ENCODE peak calls at places on chromosomes 5 and 9, in five cellular contexts. S, Y, R, X and M are unnamed samples.
A peak's percentile ranks its signal among the peaks of the same experiment; 100 is the strongest.

GRCh38 chr5:136080483-136081180 is 51.8 kb downstream of the TGFBI start:
- DNase-seq in S (peak; percentile 59), Y (peak; percentile 91), R (peak; percentile 90), X (peak; percentile 83), M (peak; percentile 47)

GRCh38 chr9:100992632-100993031 is 35.9 kb upstream of the PLPPR1 start:
- DNase-seq in S (no peak), Y (no peak), R (no peak), X (no peak), M (no peak)

GRCh38 chr9:124281934-124282351 is 24.2 kb downstream of the NEK6 start:
- DNase-seq in S (no peak), Y (no peak), R (peak; percentile 63), X (peak; percentile 71), M (no peak)

GRCh38 chr5:103298557-103298956 is 40.0 kb downstream of the MACIR start:
- DNase-seq in S (no peak), Y (no peak), R (no peak), X (no peak), M (no peak)

GRCh38 chr9:129319076-129319937 is 141.2 kb upstream of the IER5L start:
- DNase-seq in S (no peak), Y (peak; percentile 65), R (no peak), X (no peak), M (peak; percentile 9)

GRCh38 chr9:126326228-126327015 is at the start of gene MVB12B:
- DNase-seq in S (peak; percentile 74), Y (no peak), R (peak; percentile 39), X (peak; percentile 72), M (peak; percentile 47)

GRCh38 chr5:162230348-162230747 is 162.8 kb downstream of the GABRG2 start:
- DNase-seq in S (no peak), Y (no peak), R (no peak), X (no peak), M (no peak)

GRCh38 chr5:79237735-79238560 is 2.0 kb downstream of the JMY start:
- DNase-seq in S (no peak), Y (no peak), R (no peak), X (no peak), M (no peak)

GRCh38 chr5:60891667-60892066 is 47.6 kb upstream of the ELOVL7 start:
- DNase-seq in S (no peak), Y (no peak), R (no peak), X (no peak), M (no peak)

GRCh38 chr5:175872287-175873089 is 1.1 kb downstream of the CPLX2 start:
- DNase-seq in S (no peak), Y (no peak), R (no peak), X (no peak), M (no peak)

GRCh38 chr9:121635300-121635699 is 16.1 kb upstream of the DAB2IP start:
- DNase-seq in S (no peak), Y (no peak), R (no peak), X (no peak), M (no peak)

GRCh38 chr9:121634800-121635261 is 16.6 kb upstream of the DAB2IP start:
- DNase-seq in S (no peak), Y (no peak), R (no peak), X (no peak), M (no peak)

GRCh38 chr9:121633736-121634135 is 17.7 kb upstream of the DAB2IP start:
- DNase-seq in S (no peak), Y (no peak), R (no peak), X (no peak), M (no peak)

GRCh38 chr9:121633144-121633714 is 18.2 kb upstream of the DAB2IP start:
- DNase-seq in S (no peak), Y (no peak), R (no peak), X (no peak), M (no peak)

GRCh38 chr9:121634329-121634784 is 17.1 kb upstream of the DAB2IP start:
- DNase-seq in S (no peak), Y (no peak), R (no peak), X (no peak), M (no peak)
- TF ChIP-seq CTCF in S (no peak), Y (no peak), R (no peak), X (no peak), M (no peak)

GRCh38 chr9:92276223-92277007 is 17.1 kb downstream of the IARS1 start:
- DNase-seq in S (no peak), Y (no peak), R (no peak), X (no peak), M (no peak)

GRCh38 chr9:92275541-92275940 is 18.0 kb downstream of the IARS1 start:
- DNase-seq in S (no peak), Y (no peak), R (no peak), X (no peak), M (no peak)

GRCh38 chr9:92265159-92265558 is 28.3 kb downstream of the IARS1 start:
- DNase-seq in S (no peak), Y (no peak), R (no peak), X (no peak), M (no peak)

GRCh38 chr9:92266486-92266885 is 27.0 kb downstream of the IARS1 start:
- DNase-seq in S (no peak), Y (no peak), R (no peak), X (no peak), M (no peak)

DNA sequence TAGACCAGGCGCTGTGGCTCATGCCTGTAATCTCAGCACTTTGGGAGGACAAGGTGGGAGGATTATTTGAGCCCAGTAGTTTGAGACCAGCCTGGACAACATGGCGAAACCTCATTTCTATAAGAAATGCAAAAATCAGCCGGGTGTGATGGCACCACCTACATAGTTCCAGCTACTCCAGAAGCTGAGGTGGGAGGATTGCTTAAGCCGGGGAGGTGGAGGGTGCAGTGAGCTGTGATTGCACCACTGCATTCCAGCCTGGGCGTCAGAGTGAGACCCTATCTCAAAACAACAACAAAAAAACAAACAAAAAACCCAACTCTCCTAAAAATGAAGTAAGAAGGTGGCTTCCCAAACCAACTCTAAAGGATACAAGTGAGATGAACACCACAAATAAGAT is 23.0 kb downstream of the IARS1 start:
- DNase-seq in S (no peak), Y (no peak), R (no peak), X (no peak), M (no peak)
- TF ChIP-seq CTCF in S (no peak), Y (no peak), R (no peak), X (no peak), M (no peak)

DNA sequence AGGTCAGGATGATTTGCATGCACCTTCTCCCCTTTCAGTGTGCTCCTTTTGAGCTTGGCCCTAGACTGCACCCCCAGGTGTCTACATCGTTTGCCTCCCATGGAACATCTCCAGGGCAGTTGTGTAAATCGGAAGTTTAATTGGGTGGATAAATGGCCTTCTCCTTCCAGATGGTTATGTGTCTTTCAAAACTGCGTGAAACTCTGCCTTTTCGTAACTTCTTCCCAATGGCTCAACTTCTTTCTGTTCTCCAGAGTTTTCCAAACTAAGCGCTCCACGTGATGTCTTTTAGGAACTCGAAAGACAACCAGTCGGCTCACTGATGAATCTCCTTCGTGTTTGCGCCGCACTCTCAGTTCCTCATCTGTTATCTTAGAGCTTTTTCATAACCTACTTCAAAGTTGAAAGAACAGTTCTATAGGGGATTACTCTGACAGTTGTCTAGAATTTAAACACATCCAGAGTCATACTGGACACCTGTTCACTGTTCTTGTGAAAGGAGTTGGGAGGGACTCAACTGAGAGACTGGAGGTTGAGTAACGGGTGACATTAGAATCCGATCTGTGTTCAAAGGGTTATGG is 1.8 kb downstream of the ADAMTS19 start:
- DNase-seq in S (no peak), Y (no peak), R (no peak), X (no peak), M (no peak)
- TF ChIP-seq CTCF in S (no peak), Y (no peak), R (no peak), X (no peak), M (no peak)

GRCh38 chr9:36793277-36793676 is 220.6 kb downstream of the MELK start:
- DNase-seq in S (no peak), Y (no peak), R (no peak), X (no peak), M (no peak)
- TF ChIP-seq CTCF in S (no peak), Y (no peak), R (no peak), X (no peak), M (peak; percentile 8)

GRCh38 chr5:154767537-154767936 is 12.4 kb downstream of the LARP1 start:
- DNase-seq in S (no peak), Y (no peak), R (no peak), X (no peak), M (no peak)

GRCh38 chr5:154773314-154773713 is 18.1 kb downstream of the LARP1 start:
- DNase-seq in S (no peak), Y (no peak), R (no peak), X (no peak), M (no peak)

GRCh38 chr5:154768207-154768606 is 13.0 kb downstream of the LARP1 start:
- DNase-seq in S (no peak), Y (no peak), R (no peak), X (no peak), M (no peak)

GRCh38 chr5:154770111-154770510 is 14.9 kb downstream of the LARP1 start:
- DNase-seq in S (no peak), Y (no peak), R (no peak), X (no peak), M (no peak)

GRCh38 chr5:154771383-154771901 is 16.3 kb downstream of the LARP1 start:
- DNase-seq in S (no peak), Y (no peak), R (no peak), X (no peak), M (no peak)
- TF ChIP-seq CTCF in S (no peak), Y (no peak), R (no peak), X (no peak), M (no peak)